ENCODE peak calls at places on chromosome 20, in five cellular contexts. One of them, this sample, is unnamed.

GRCh38 chr20:19960745-19961144 is 56.4 kb upstream of the NAA20 start:
- DNase-seq in GM12878: no peak
- DNase-seq in IMR-90: no peak
- DNase-seq in HepG2: no peak
- DNase-seq in K562: no peak
- DNase-seq in this sample: no peak

GRCh38 chr20:35564905-35565304 is 23.0 kb downstream of the ERGIC3 start:
- DNase-seq in GM12878: no peak
- DNase-seq in K562: no peak
- DNase-seq in HepG2: no peak
- DNase-seq in IMR-90: no peak
- DNase-seq in this sample: no peak

GRCh38 chr20:25308083-25308491 is 60.2 kb downstream of the PYGB start:
- DNase-seq in K562: no peak
- DNase-seq in HepG2: no peak
- DNase-seq in IMR-90: no peak
- DNase-seq in GM12878: no peak
- DNase-seq in this sample: no peak

GRCh38 chr20:35523298-35523888 is 6.1 kb downstream of the C20orf173 start:
- DNase-seq in GM12878: no peak
- DNase-seq in K562: peak
- DNase-seq in HepG2: peak
- DNase-seq in IMR-90: no peak
- DNase-seq in this sample: peak

GRCh38 chr20:20799913-20800312 is 87.5 kb upstream of the RALGAPA2 start:
- DNase-seq in IMR-90: no peak
- DNase-seq in HepG2: no peak
- DNase-seq in K562: no peak
- DNase-seq in GM12878: no peak
- DNase-seq in this sample: no peak

GRCh38 chr20:5886788-5887187 is 63.5 kb downstream of the TRMT6 start:
- DNase-seq in IMR-90: no peak
- DNase-seq in K562: no peak
- DNase-seq in HepG2: no peak
- DNase-seq in GM12878: no peak
- DNase-seq in this sample: no peak

GRCh38 chr20:48626938-48627736 is 200.7 kb downstream of the PREX1 start:
- DNase-seq in K562: no peak
- DNase-seq in IMR-90: no peak
- DNase-seq in GM12878: no peak
- DNase-seq in HepG2: no peak
- DNase-seq in this sample: no peak

GRCh38 chr20:52031206-52031573 is 160.4 kb downstream of the ZFP64 start:
- DNase-seq in IMR-90: peak
- DNase-seq in K562: no peak
- DNase-seq in HepG2: no peak
- DNase-seq in GM12878: no peak
- DNase-seq in this sample: no peak

GRCh38 chr20:2751347-2751867 is 49.0 kb downstream of the CPXM1 start:
- DNase-seq in K562: no peak
- DNase-seq in GM12878: no peak
- DNase-seq in HepG2: peak
- DNase-seq in IMR-90: no peak
- DNase-seq in this sample: no peak

GRCh38 chr20:37285664-37286374 is 3.6 kb upstream of the MANBAL start:
- DNase-seq in HepG2: peak
- DNase-seq in K562: no peak
- DNase-seq in IMR-90: no peak
- DNase-seq in GM12878: no peak
- DNase-seq in this sample: no peak

GRCh38 chr20:8116067-8116811 is 15.8 kb upstream of the PLCB1 start:
- DNase-seq in GM12878: no peak
- DNase-seq in K562: no peak
- DNase-seq in HepG2: peak
- DNase-seq in IMR-90: peak
- DNase-seq in this sample: no peak

GRCh38 chr20:31838646-31839292 is 6.6 kb downstream of the FOXS1 start:
- DNase-seq in K562: peak
- DNase-seq in GM12878: no peak
- DNase-seq in HepG2: no peak
- DNase-seq in IMR-90: no peak
- DNase-seq in this sample: peak

GRCh38 chr20:59177266-59178250 is 13.9 kb downstream of the ZNF831 start:
- DNase-seq in GM12878: no peak
- DNase-seq in HepG2: no peak
- DNase-seq in IMR-90: no peak
- DNase-seq in K562: no peak
- DNase-seq in this sample: no peak

GRCh38 chr20:3727333-3728035 is 5.0 kb upstream of the HSPA12B start:
- DNase-seq in HepG2: no peak
- DNase-seq in K562: no peak
- DNase-seq in IMR-90: peak
- DNase-seq in GM12878: no peak
- DNase-seq in this sample: no peak

GRCh38 chr20:32675223-32675975 is 1.7 kb upstream of the C20orf203 start:
- DNase-seq in K562: no peak
- DNase-seq in GM12878: no peak
- DNase-seq in IMR-90: no peak
- DNase-seq in HepG2: no peak
- DNase-seq in this sample: no peak

GRCh38 chr20:36236786-36237121 is 476 bp downstream of the AAR2 start:
- DNase-seq in GM12878: no peak
- DNase-seq in IMR-90: no peak
- DNase-seq in HepG2: no peak
- DNase-seq in K562: no peak
- DNase-seq in this sample: no peak

GRCh38 chr20:60097285-60097684 is 139.1 kb downstream of the CDH26 start:
- DNase-seq in HepG2: no peak
- DNase-seq in IMR-90: no peak
- DNase-seq in K562: no peak
- DNase-seq in GM12878: no peak
- DNase-seq in this sample: no peak

GRCh38 chr20:32477594-32478512 is 107.3 kb downstream of the NOL4L start:
- DNase-seq in HepG2: no peak
- DNase-seq in K562: no peak
- DNase-seq in IMR-90: no peak
- DNase-seq in GM12878: no peak
- DNase-seq in this sample: no peak

GRCh38 chr20:35054804-35055203 is 37.8 kb downstream of the TRPC4AP start:
- DNase-seq in IMR-90: no peak
- DNase-seq in K562: no peak
- DNase-seq in HepG2: no peak
- DNase-seq in GM12878: no peak
- DNase-seq in this sample: no peak

GRCh38 chr20:59515013-59515905 is 89.1 kb upstream of the PHACTR3 start:
- DNase-seq in IMR-90: peak
- DNase-seq in GM12878: no peak
- DNase-seq in HepG2: peak
- DNase-seq in K562: peak
- DNase-seq in this sample: peak

GRCh38 chr20:53582574-53583351 is 10.9 kb downstream of the ZNF217 start:
- DNase-seq in K562: no peak
- DNase-seq in HepG2: peak
- DNase-seq in GM12878: no peak
- DNase-seq in IMR-90: peak
- DNase-seq in this sample: peak

GRCh38 chr20:6765469-6766058 is 1.9 kb upstream of the BMP2 start:
- DNase-seq in K562: peak
- DNase-seq in HepG2: peak
- DNase-seq in GM12878: no peak
- DNase-seq in IMR-90: peak
- DNase-seq in this sample: peak

GRCh38 chr20:3177746-3178477 is 4.6 kb upstream of the LZTS3 start:
- DNase-seq in GM12878: no peak
- DNase-seq in HepG2: no peak
- DNase-seq in IMR-90: no peak
- DNase-seq in K562: no peak
- DNase-seq in this sample: no peak

GRCh38 chr20:18057106-18057993 is at the start of gene OVOL2:
- DNase-seq in IMR-90: no peak
- DNase-seq in K562: no peak
- DNase-seq in HepG2: no peak
- DNase-seq in GM12878: no peak
- DNase-seq in this sample: no peak

DNA sequence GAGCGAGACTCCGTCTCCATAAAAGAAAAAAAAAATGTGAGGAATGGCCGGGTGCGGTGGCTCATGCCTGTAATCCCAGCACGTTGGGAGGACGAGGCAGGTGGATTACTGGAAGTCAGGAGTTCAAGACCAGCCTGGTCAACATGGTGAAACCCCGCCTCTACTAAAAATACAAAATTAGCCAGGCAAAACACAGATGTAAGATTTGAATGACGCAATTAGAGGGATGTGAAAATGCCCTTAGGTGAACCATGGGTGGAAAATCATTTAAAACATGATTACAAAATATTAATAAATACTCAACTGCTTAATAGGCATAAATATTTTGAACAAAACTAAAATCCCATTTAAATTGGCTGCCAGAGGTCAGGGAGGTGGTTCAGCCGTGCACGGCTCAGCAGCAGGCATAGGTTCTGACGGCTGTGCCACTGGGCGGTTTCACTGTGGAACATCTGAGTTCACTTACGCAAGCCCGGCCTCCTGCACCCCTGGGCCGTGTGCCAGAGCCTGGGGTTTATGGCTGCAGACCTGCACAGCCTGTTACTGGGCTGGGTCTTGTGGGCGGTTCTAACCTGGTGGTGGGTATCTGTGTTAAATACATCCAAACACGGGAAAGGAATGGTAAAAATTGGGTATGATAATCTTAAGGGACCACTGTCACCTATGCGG is 21.1 kb downstream of the COL9A3 start:
- DNase-seq in IMR-90: no peak
- DNase-seq in K562: no peak
- DNase-seq in HepG2: peak
- DNase-seq in GM12878: no peak
- DNase-seq in this sample: no peak
- TF ChIP-seq CEBPB in IMR-90: no peak
- TF ChIP-seq CEBPB in K562: peak
- TF ChIP-seq CEBPB in HepG2: peak
- TF ChIP-seq CEBPB in GM12878: no peak
- TF ChIP-seq CEBPB in this sample: no peak

DNA sequence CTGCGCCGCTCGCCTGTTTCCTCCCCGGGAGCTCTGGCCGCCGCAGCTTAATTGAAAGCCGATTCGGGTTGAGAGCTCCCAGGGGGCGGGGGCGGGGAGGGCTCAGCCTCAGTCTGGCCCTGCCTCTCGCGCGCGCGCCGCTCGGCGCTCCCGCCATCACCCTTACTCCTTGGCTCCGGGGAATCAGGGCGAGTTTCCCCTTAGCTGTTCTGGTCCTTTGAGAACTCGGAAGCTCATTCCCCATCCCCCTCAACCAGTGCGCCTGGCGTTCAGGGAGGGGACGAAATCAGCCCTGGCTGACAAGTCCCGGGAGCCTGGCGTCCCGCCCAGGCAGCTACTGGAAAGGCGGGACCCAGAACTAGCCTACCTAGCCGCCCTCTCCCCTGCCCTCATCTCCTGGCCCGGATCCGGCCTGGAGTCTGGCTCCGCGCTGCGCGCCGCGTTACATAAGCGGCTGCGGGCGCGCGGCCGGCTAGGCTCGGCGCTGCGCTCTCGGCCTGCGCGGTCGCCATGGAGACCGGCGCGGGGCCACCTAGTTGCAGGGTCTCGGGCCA is 2.8 kb downstream of the SLC12A5 start:
- DNase-seq in HepG2: no peak
- DNase-seq in K562: no peak
- DNase-seq in GM12878: no peak
- DNase-seq in IMR-90: no peak
- DNase-seq in this sample: no peak
- TF ChIP-seq SMC3 in HepG2: no peak
- TF ChIP-seq SMC3 in K562: no peak
- TF ChIP-seq SMC3 in GM12878: no peak
- TF ChIP-seq SMC3 in IMR-90: no peak
- TF ChIP-seq SMC3 in this sample: no peak

DNA sequence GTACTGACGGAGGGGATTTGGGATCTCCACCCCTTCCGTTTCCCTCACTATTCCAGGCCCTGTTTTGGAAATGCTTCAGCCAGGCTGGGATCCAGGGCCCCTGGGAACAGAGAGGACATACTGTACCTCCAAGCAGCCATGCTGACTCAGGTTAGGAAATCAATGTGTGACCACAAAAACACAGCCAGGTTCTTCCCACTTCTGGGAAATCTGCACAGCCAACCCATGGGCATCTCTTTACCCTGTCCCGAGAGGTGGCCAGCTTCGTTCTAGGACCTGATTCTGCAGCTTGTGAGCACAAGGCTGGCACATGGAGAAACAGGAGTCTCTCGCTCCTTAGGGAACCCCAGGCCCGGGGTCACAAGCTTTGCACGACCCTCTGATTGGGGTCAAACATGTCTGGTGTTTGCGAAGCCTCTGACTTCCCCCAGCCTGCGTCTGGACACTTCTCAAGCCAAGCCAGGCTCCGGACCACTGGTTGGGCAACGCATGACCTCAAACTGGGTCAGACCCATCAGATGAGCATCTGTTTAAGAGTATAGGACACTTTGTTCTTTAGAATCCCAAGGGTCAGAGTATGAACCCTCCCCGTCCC is 8.3 kb upstream of the TTPAL start:
- DNase-seq in GM12878: no peak
- DNase-seq in K562: no peak
- DNase-seq in HepG2: peak
- DNase-seq in IMR-90: no peak
- DNase-seq in this sample: no peak
- TF ChIP-seq CEBPB in GM12878: no peak
- TF ChIP-seq CEBPB in K562: no peak
- TF ChIP-seq CEBPB in HepG2: no peak
- TF ChIP-seq CEBPB in IMR-90: no peak
- TF ChIP-seq CEBPB in this sample: no peak

DNA sequence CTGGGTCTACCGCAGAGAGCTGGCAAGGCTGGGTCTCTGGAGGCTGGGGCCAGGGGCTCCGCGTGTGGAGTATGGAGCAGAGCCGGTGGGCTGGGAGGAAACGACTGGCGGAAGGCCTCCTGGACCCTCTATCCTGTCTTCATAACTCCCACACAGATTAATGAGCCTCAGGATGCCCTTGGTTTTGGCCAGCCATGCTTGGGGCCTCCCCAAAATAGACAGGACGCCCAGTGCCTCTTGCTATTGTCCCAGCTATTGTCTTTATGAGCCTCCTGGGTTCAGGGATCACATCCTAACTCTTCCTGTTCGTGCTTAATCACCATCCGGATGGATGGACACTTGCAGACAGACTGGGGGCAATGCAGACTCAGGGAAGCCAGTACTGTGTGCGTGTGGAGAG is 306.4 kb downstream of the DHX35 start:
- DNase-seq in K562: no peak
- DNase-seq in IMR-90: no peak
- DNase-seq in HepG2: no peak
- DNase-seq in GM12878: no peak
- DNase-seq in this sample: no peak
- TF ChIP-seq SMC3 in K562: no peak
- TF ChIP-seq SMC3 in IMR-90: no peak
- TF ChIP-seq SMC3 in HepG2: no peak
- TF ChIP-seq SMC3 in GM12878: no peak
- TF ChIP-seq SMC3 in this sample: no peak

This sample was measured in A549.